ENCODE peak calls at places on chromosomes 7 and 10, in seven cellular contexts. One of them, this sample, is unnamed. For H3K4me1, the result is how much of the 10 kb centered on the place peaks cover.

GRCh38 chr10:91495402-91495801 is 85.3 kb downstream of the HECTD2 start:
- DNase-seq in stomach: no peak
- DNase-seq in NT2/D1: no peak
- DNase-seq in neuronal stem cell: no peak
- DNase-seq in cardiac muscle cell: no peak
- DNase-seq in GM23338: no peak
- DNase-seq in effector memory CD4-positive, alpha-beta T cell: no peak
- DNase-seq in this sample: no peak

GRCh38 chr7:76296743-76297740 is 5.4 kb upstream of the HSPB1 start:
- DNase-seq in stomach: peak
- DNase-seq in NT2/D1: no peak
- DNase-seq in neuronal stem cell: no peak
- DNase-seq in cardiac muscle cell: no peak
- DNase-seq in GM23338: no peak
- DNase-seq in effector memory CD4-positive, alpha-beta T cell: no peak
- DNase-seq in this sample: peak

GRCh38 chr7:10708447-10708846 is 265.2 kb upstream of the PHF14 start:
- DNase-seq in stomach: no peak
- DNase-seq in NT2/D1: peak
- DNase-seq in neuronal stem cell: peak
- DNase-seq in cardiac muscle cell: peak
- DNase-seq in GM23338: peak
- DNase-seq in effector memory CD4-positive, alpha-beta T cell: no peak
- DNase-seq in this sample: no peak

GRCh38 chr10:30813872-30814471 is 184.4 kb upstream of the LYZL2 start:
- DNase-seq in stomach: no peak
- DNase-seq in NT2/D1: no peak
- DNase-seq in neuronal stem cell: no peak
- DNase-seq in cardiac muscle cell: no peak
- DNase-seq in GM23338: no peak
- DNase-seq in effector memory CD4-positive, alpha-beta T cell: no peak
- DNase-seq in this sample: no peak

GRCh38 chr7:111175908-111176307 is 85.0 kb downstream of the LRRN3 start:
- DNase-seq in stomach: no peak
- DNase-seq in NT2/D1: no peak
- DNase-seq in neuronal stem cell: no peak
- DNase-seq in cardiac muscle cell: no peak
- DNase-seq in GM23338: no peak
- DNase-seq in effector memory CD4-positive, alpha-beta T cell: no peak
- DNase-seq in this sample: no peak

GRCh38 chr10:36345770-36346169 is 703.7 kb upstream of the FZD8 start:
- DNase-seq in stomach: no peak
- DNase-seq in NT2/D1: no peak
- DNase-seq in neuronal stem cell: no peak
- DNase-seq in cardiac muscle cell: no peak
- DNase-seq in GM23338: no peak
- DNase-seq in effector memory CD4-positive, alpha-beta T cell: no peak
- DNase-seq in this sample: no peak

GRCh38 chr10:19767876-19768275 is 48.4 kb upstream of the PLXDC2 start:
- DNase-seq in stomach: no peak
- DNase-seq in NT2/D1: peak
- DNase-seq in neuronal stem cell: no peak
- DNase-seq in cardiac muscle cell: no peak
- DNase-seq in GM23338: peak
- DNase-seq in effector memory CD4-positive, alpha-beta T cell: no peak
- DNase-seq in this sample: no peak

GRCh38 chr7:79927116-79927515 is 207.5 kb upstream of the GNAI1 start:
- DNase-seq in stomach: no peak
- DNase-seq in NT2/D1: no peak
- DNase-seq in neuronal stem cell: no peak
- DNase-seq in cardiac muscle cell: no peak
- DNase-seq in GM23338: no peak
- DNase-seq in effector memory CD4-positive, alpha-beta T cell: no peak
- DNase-seq in this sample: no peak

GRCh38 chr10:323651-324293 is 188.5 kb downstream of the ZMYND11 start:
- DNase-seq in stomach: peak
- DNase-seq in NT2/D1: no peak
- DNase-seq in neuronal stem cell: no peak
- DNase-seq in cardiac muscle cell: no peak
- DNase-seq in GM23338: no peak
- DNase-seq in effector memory CD4-positive, alpha-beta T cell: peak
- DNase-seq in this sample: peak

GRCh38 chr7:77802557-77803410 is 4.2 kb downstream of the PHTF2 start:
- DNase-seq in stomach: no peak
- DNase-seq in NT2/D1: no peak
- DNase-seq in neuronal stem cell: no peak
- DNase-seq in cardiac muscle cell: no peak
- DNase-seq in GM23338: no peak
- DNase-seq in effector memory CD4-positive, alpha-beta T cell: no peak
- DNase-seq in this sample: no peak

GRCh38 chr10:21824409-21824808 is 179.1 kb downstream of the DNAJC1 start:
- DNase-seq in stomach: no peak
- DNase-seq in NT2/D1: no peak
- DNase-seq in neuronal stem cell: no peak
- DNase-seq in cardiac muscle cell: no peak
- DNase-seq in GM23338: no peak
- DNase-seq in effector memory CD4-positive, alpha-beta T cell: no peak
- DNase-seq in this sample: no peak

GRCh38 chr7:120033114-120033513 is 239.9 kb upstream of the KCND2 start:
- DNase-seq in stomach: no peak
- DNase-seq in NT2/D1: no peak
- DNase-seq in neuronal stem cell: peak
- DNase-seq in cardiac muscle cell: no peak
- DNase-seq in GM23338: peak
- DNase-seq in effector memory CD4-positive, alpha-beta T cell: no peak
- DNase-seq in this sample: no peak

GRCh38 chr10:56905051-56905450 is 544.0 kb upstream of the ZWINT start:
- DNase-seq in stomach: no peak
- DNase-seq in NT2/D1: no peak
- DNase-seq in neuronal stem cell: no peak
- DNase-seq in cardiac muscle cell: no peak
- DNase-seq in GM23338: no peak
- DNase-seq in effector memory CD4-positive, alpha-beta T cell: no peak
- DNase-seq in this sample: no peak

GRCh38 chr10:71067098-71067760 is 145.1 kb upstream of the UNC5B start:
- DNase-seq in stomach: no peak
- DNase-seq in NT2/D1: no peak
- DNase-seq in neuronal stem cell: no peak
- DNase-seq in cardiac muscle cell: no peak
- DNase-seq in GM23338: no peak
- DNase-seq in effector memory CD4-positive, alpha-beta T cell: no peak
- DNase-seq in this sample: no peak

GRCh38 chr10:103232772-103233488 is 12.8 kb upstream of the RPEL1 start:
- DNase-seq in stomach: no peak
- DNase-seq in NT2/D1: no peak
- DNase-seq in neuronal stem cell: no peak
- DNase-seq in cardiac muscle cell: no peak
- DNase-seq in GM23338: peak
- DNase-seq in effector memory CD4-positive, alpha-beta T cell: no peak
- DNase-seq in this sample: no peak

GRCh38 chr10:63633677-63634487 is 112.7 kb downstream of the REEP3 start:
- DNase-seq in stomach: no peak
- DNase-seq in NT2/D1: peak
- DNase-seq in neuronal stem cell: no peak
- DNase-seq in cardiac muscle cell: peak
- DNase-seq in GM23338: peak
- DNase-seq in effector memory CD4-positive, alpha-beta T cell: no peak
- DNase-seq in this sample: no peak

GRCh38 chr10:100912013-100912608 is 652 bp upstream of the SLF2 start:
- DNase-seq in stomach: no peak
- DNase-seq in NT2/D1: no peak
- DNase-seq in neuronal stem cell: no peak
- DNase-seq in cardiac muscle cell: no peak
- DNase-seq in GM23338: no peak
- DNase-seq in effector memory CD4-positive, alpha-beta T cell: no peak
- DNase-seq in this sample: no peak

GRCh38 chr7:146661929-146662328 is 545.3 kb downstream of the CNTNAP2 start:
- DNase-seq in stomach: no peak
- DNase-seq in NT2/D1: no peak
- DNase-seq in neuronal stem cell: no peak
- DNase-seq in cardiac muscle cell: no peak
- DNase-seq in GM23338: no peak
- DNase-seq in effector memory CD4-positive, alpha-beta T cell: no peak
- DNase-seq in this sample: no peak

GRCh38 chr7:41333506-41333905 is 369.4 kb downstream of the INHBA start:
- DNase-seq in stomach: no peak
- DNase-seq in NT2/D1: no peak
- DNase-seq in neuronal stem cell: no peak
- DNase-seq in cardiac muscle cell: no peak
- DNase-seq in GM23338: no peak
- DNase-seq in effector memory CD4-positive, alpha-beta T cell: no peak
- DNase-seq in this sample: no peak

GRCh38 chr10:71092812-71093391 is 119.5 kb upstream of the UNC5B start:
- DNase-seq in stomach: peak
- DNase-seq in NT2/D1: no peak
- DNase-seq in neuronal stem cell: no peak
- DNase-seq in cardiac muscle cell: peak
- DNase-seq in GM23338: no peak
- DNase-seq in effector memory CD4-positive, alpha-beta T cell: no peak
- DNase-seq in this sample: peak

GRCh38 chr7:114819629-114820362 is 102.1 kb upstream of the MDFIC start:
- DNase-seq in stomach: no peak
- DNase-seq in NT2/D1: no peak
- DNase-seq in neuronal stem cell: no peak
- DNase-seq in cardiac muscle cell: no peak
- DNase-seq in GM23338: no peak
- DNase-seq in effector memory CD4-positive, alpha-beta T cell: no peak
- DNase-seq in this sample: no peak

GRCh38 chr10:118394557-118395194 is 52.6 kb upstream of the FAM204A start:
- DNase-seq in stomach: no peak
- DNase-seq in NT2/D1: no peak
- DNase-seq in neuronal stem cell: no peak
- DNase-seq in cardiac muscle cell: no peak
- DNase-seq in GM23338: no peak
- DNase-seq in effector memory CD4-positive, alpha-beta T cell: no peak
- DNase-seq in this sample: no peak

DNA sequence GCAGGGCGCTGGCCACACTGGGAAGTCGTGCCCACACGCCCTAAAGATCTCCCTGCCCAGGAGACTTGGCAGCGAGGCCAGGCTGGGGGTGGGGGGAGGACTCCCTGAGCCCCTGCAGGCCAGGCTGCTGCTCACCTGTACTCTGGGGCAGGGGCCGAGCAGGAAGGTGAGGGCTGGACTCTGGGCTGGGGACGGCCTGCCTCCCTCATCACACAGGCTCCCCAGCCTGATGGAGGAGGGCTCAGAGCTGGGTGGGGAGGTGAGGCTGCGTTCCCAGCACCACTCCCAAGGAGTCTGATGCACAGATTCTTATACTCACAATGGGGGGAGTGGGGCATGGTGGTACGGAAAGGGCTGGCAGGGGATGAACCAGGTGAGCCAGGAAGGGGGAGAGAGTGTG is 71.2 kb downstream of the ELFN1 start:
- DNase-seq in stomach: no peak
- DNase-seq in NT2/D1: no peak
- DNase-seq in neuronal stem cell: no peak
- DNase-seq in cardiac muscle cell: no peak
- DNase-seq in GM23338: no peak
- DNase-seq in effector memory CD4-positive, alpha-beta T cell: no peak
- DNase-seq in this sample: no peak
- H3K4me3 ChIP-seq in stomach: no peak
- H3K4me3 ChIP-seq in NT2/D1: no peak
- H3K4me3 ChIP-seq in neuronal stem cell: no peak
- H3K4me3 ChIP-seq in cardiac muscle cell: no peak
- H3K4me3 ChIP-seq in GM23338: no peak
- H3K4me3 ChIP-seq in effector memory CD4-positive, alpha-beta T cell: no peak
- H3K4me3 ChIP-seq in this sample: no peak

GRCh38 chr7:127587663-127588018 is 570 bp upstream of the ARF5 start:
- DNase-seq in stomach: no peak
- DNase-seq in NT2/D1: no peak
- DNase-seq in neuronal stem cell: no peak
- DNase-seq in cardiac muscle cell: no peak
- DNase-seq in GM23338: peak
- DNase-seq in effector memory CD4-positive, alpha-beta T cell: no peak
- DNase-seq in this sample: no peak

GRCh38 chr7:127586346-127586745 is 950 bp upstream of the GCC1 start:
- DNase-seq in stomach: no peak
- DNase-seq in NT2/D1: no peak
- DNase-seq in neuronal stem cell: no peak
- DNase-seq in cardiac muscle cell: no peak
- DNase-seq in GM23338: peak
- DNase-seq in effector memory CD4-positive, alpha-beta T cell: no peak
- DNase-seq in this sample: no peak

GRCh38 chr7:127584648-127585043 is 750 bp downstream of the GCC1 start:
- DNase-seq in stomach: no peak
- DNase-seq in NT2/D1: no peak
- DNase-seq in neuronal stem cell: no peak
- DNase-seq in cardiac muscle cell: no peak
- DNase-seq in GM23338: no peak
- DNase-seq in effector memory CD4-positive, alpha-beta T cell: no peak
- DNase-seq in this sample: no peak

GRCh38 chr7:127588019-127588696 is at the start of gene ARF5:
- DNase-seq in stomach: peak
- DNase-seq in NT2/D1: peak
- DNase-seq in neuronal stem cell: peak
- DNase-seq in cardiac muscle cell: peak
- DNase-seq in GM23338: peak
- DNase-seq in effector memory CD4-positive, alpha-beta T cell: peak
- DNase-seq in this sample: peak

GRCh38 chr7:127585044-127585953 is at the start of gene GCC1:
- DNase-seq in stomach: peak
- DNase-seq in NT2/D1: peak
- DNase-seq in neuronal stem cell: peak
- DNase-seq in cardiac muscle cell: peak
- DNase-seq in GM23338: peak
- DNase-seq in effector memory CD4-positive, alpha-beta T cell: peak
- DNase-seq in this sample: peak
- H3K4me1 ChIP-seq in stomach: half or more
- H3K4me1 ChIP-seq in NT2/D1: under half
- H3K4me1 ChIP-seq in neuronal stem cell: under half
- H3K4me1 ChIP-seq in cardiac muscle cell: under half
- H3K4me1 ChIP-seq in GM23338: under half
- H3K4me1 ChIP-seq in effector memory CD4-positive, alpha-beta T cell: half or more
- H3K4me1 ChIP-seq in this sample: half or more

GRCh38 chr7:136870799-136871487 is 2.5 kb downstream of the CHRM2 start:
- DNase-seq in stomach: no peak
- DNase-seq in NT2/D1: no peak
- DNase-seq in neuronal stem cell: peak
- DNase-seq in cardiac muscle cell: peak
- DNase-seq in GM23338: peak
- DNase-seq in effector memory CD4-positive, alpha-beta T cell: no peak
- DNase-seq in this sample: peak
- H3K4me3 ChIP-seq in stomach: peak
- H3K4me3 ChIP-seq in NT2/D1: peak
- H3K4me3 ChIP-seq in neuronal stem cell: peak
- H3K4me3 ChIP-seq in cardiac muscle cell: peak
- H3K4me3 ChIP-seq in GM23338: peak
- H3K4me3 ChIP-seq in effector memory CD4-positive, alpha-beta T cell: no peak
- H3K4me3 ChIP-seq in this sample: peak

DNA sequence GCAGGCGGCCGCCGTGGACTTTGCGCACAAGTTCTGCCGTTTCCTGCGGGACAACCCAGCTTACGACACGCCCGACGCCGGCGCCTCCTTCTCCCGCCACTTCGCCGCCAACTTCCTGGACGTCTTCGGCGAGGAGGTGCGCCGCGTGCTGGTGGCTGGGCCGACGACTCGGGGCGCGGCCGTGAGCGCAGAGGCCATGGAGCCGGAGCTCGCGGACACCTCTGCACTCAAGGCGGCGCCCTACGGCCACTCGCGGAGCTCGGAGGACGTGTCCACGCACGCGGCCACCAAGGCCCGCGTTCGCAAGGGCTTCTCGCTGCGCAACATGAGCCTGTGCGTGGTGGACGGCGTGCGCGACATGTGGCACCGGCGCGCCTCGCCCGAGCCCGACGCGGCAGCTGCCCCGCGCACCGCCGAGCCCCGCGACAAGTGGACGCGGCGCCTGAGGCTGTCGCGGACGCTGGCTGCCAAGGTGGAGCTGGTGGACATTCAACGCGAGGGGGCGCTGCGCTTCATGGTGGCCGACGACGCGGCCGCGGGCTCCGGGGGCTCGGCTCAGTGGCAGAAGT is 14.1 kb downstream of the SH2B2 start:
- DNase-seq in stomach: no peak
- DNase-seq in NT2/D1: no peak
- DNase-seq in neuronal stem cell: no peak
- DNase-seq in cardiac muscle cell: peak
- DNase-seq in GM23338: peak
- DNase-seq in effector memory CD4-positive, alpha-beta T cell: no peak
- DNase-seq in this sample: no peak
- H3K4me1 ChIP-seq in stomach: under half
- H3K4me1 ChIP-seq in NT2/D1: under half
- H3K4me1 ChIP-seq in neuronal stem cell: under half
- H3K4me1 ChIP-seq in cardiac muscle cell: under half
- H3K4me1 ChIP-seq in GM23338: under half
- H3K4me1 ChIP-seq in effector memory CD4-positive, alpha-beta T cell: under half
- H3K4me1 ChIP-seq in this sample: under half

This sample was measured in upper lobe of right lung.